ENCODE peak calls at places on chromosomes 13 and 19, in seven cellular contexts. W is activated naive CD4-positive, alpha-beta T cell; N is aorta; E is NCI-H748 treated with DMSO at 0.1 percent for 48 hours; F is AG04449; Z is head of caudate nucleus; D is NCI-H1694 treated with DMSO at 0.1 percent for 48 hours. R is an unnamed sample.

GRCh38 chr19:45780448-45781281 is 1.6 kb downstream of the DMPK start:
- DNase-seq in N (peak; percentile 54), D (no peak), E (no peak), F (no peak), Z (no peak), W (no peak), R (no peak)

GRCh38 chr19:13507053-13507611 is 853 bp upstream of the CACNA1A start:
- DNase-seq in Z (peak; percentile 32), W (no peak), N (no peak), D (no peak), F (no peak), E (no peak), R (no peak)

GRCh38 chr19:6587998-6588507 is 2.9 kb downstream of the CD70 start:
- DNase-seq in Z (no peak), W (no peak), N (no peak), F (no peak), E (no peak), D (no peak), R (no peak)

GRCh38 chr13:20170931-20171330 is 10.1 kb upstream of the GJA3 start:
- DNase-seq in E (no peak), F (no peak), Z (no peak), N (no peak), D (no peak), W (no peak), R (no peak)

GRCh38 chr19:17335575-17335974 is 920 bp upstream of the ANO8 start:
- DNase-seq in W (no peak), N (no peak), E (no peak), Z (no peak), D (no peak), F (no peak), R (no peak)

GRCh38 chr13:77513719-77514335 is 21.7 kb upstream of the SCEL start:
- DNase-seq in N (no peak), D (no peak), F (no peak), Z (no peak), W (no peak), E (no peak), R (no peak)

GRCh38 chr19:34017024-34017423 is 155.3 kb upstream of the LSM14A start:
- DNase-seq in Z (no peak), F (no peak), N (no peak), E (no peak), W (no peak), D (no peak), R (no peak)

GRCh38 chr19:58218899-58219298 is 9.8 kb upstream of the ZNF544 start:
- DNase-seq in Z (no peak), F (no peak), D (no peak), W (no peak), N (no peak), E (peak; percentile 20), R (no peak)

GRCh38 chr13:106570354-106570822 is 2.5 kb upstream of the ARGLU1 start:
- DNase-seq in E (peak; percentile 53), F (no peak), W (peak; percentile 15), Z (peak; percentile 54), N (peak; percentile 91), D (no peak), R (peak; percentile 39)

GRCh38 chr13:102912599-102912998 is 66.8 kb downstream of the ERCC5 start:
- DNase-seq in N (no peak), E (no peak), D (no peak), Z (no peak), W (no peak), F (no peak), R (no peak)

GRCh38 chr19:4319067-4319718 is 14.8 kb downstream of the FSD1 start:
- DNase-seq in N (no peak), W (no peak), F (no peak), E (no peak), Z (no peak), D (no peak), R (no peak)